ENCODE peak calls at places on chromosomes 4 and X, in four cellular contexts. A, M, K and S are unnamed samples.

GRCh38 chr4:41957634-41958033 is 22.4 kb downstream of the TMEM33 start:
- DNase-seq in A (peak), M (no peak), K (no peak), S (no peak)

GRCh38 chr4:48909697-48910096 is 3.1 kb upstream of the OCIAD2 start:
- DNase-seq in A (peak), M (peak), K (peak), S (no peak)

GRCh38 chr4:74840931-74841330 is 46.6 kb upstream of the BTC start:
- DNase-seq in A (no peak), M (no peak), K (no peak), S (no peak)

GRCh38 chr4:77075869-77076801 is at the start of gene CCNI:
- DNase-seq in A (peak), M (peak), K (peak), S (peak)

GRCh38 chr4:186782302-186782701 is 58.6 kb upstream of the FAT1 start:
- DNase-seq in A (no peak), M (no peak), K (no peak), S (no peak)

GRCh38 chr4:145218251-145218650 is 37.9 kb upstream of the OTUD4 start:
- DNase-seq in A (no peak), M (no peak), K (no peak), S (no peak)

GRCh38 chr4:184444953-184445309 is 29.4 kb downstream of the IRF2 start:
- DNase-seq in A (no peak), M (no peak), K (no peak), S (no peak)

GRCh38 chr4:53905281-53905934 is 159.0 kb downstream of the CHIC2 start:
- DNase-seq in A (no peak), M (no peak), K (no peak), S (no peak)

GRCh38 chr4:70678383-70678999 is 9.8 kb upstream of the UTP3 start:
- DNase-seq in A (no peak), M (no peak), K (no peak), S (no peak)

GRCh38 chr4:95627004-95627403 is 78.2 kb upstream of the UNC5C start:
- DNase-seq in A (no peak), M (no peak), K (no peak), S (no peak)

GRCh38 chr4:99403380-99404194 is 31.6 kb downstream of the ADH7 start:
- DNase-seq in A (no peak), M (no peak), K (no peak), S (no peak)

GRCh38 chrX:140087865-140088264 is 122.5 kb upstream of the CXorf66 start:
- DNase-seq in A (no peak), M (no peak), K (no peak), S (no peak)

GRCh38 chr4:183249854-183250253 is 70.2 kb downstream of the CLDN22 start:
- DNase-seq in A (peak), M (no peak), K (no peak), S (no peak)

GRCh38 chr4:92163348-92163747 is 140.4 kb upstream of the GRID2 start:
- DNase-seq in A (peak), M (no peak), K (no peak), S (no peak)

GRCh38 chrX:87434618-87435017 is 83.0 kb upstream of the KLHL4 start:
- DNase-seq in A (no peak), M (no peak), K (no peak), S (no peak)

GRCh38 chrX:137166591-137166990 is 132.8 kb upstream of the GPR101 start:
- DNase-seq in A (no peak), M (no peak), K (no peak), S (no peak)

GRCh38 chr4:188107931-188108843 is 1.2 kb downstream of the TRIML2 start:
- DNase-seq in A (no peak), M (no peak), K (no peak), S (no peak)

GRCh38 chrX:112571388-112571787 is 108.3 kb downstream of the LHFPL1 start:
- DNase-seq in A (no peak), M (no peak), K (no peak), S (no peak)

GRCh38 chr4:78545275-78546246 is 6.0 kb upstream of the ANXA3 start:
- DNase-seq in A (no peak), M (no peak), K (no peak), S (no peak)

GRCh38 chr4:126839066-126839465 is 793.7 kb upstream of the INTU start:
- DNase-seq in A (no peak), M (no peak), K (no peak), S (no peak)

GRCh38 chr4:107349266-107349665 is 313.2 kb upstream of the DKK2 start:
- DNase-seq in A (peak), M (no peak), K (no peak), S (no peak)

GRCh38 chrX:153608821-153609220 is 9.9 kb upstream of the CCNQ start:
- DNase-seq in A (no peak), M (no peak), K (no peak), S (no peak)

GRCh38 chr4:110527156-110527555 is 51.2 kb downstream of the ENPEP start:
- DNase-seq in A (no peak), M (no peak), K (no peak), S (no peak)

GRCh38 chr4:82515705-82516104 is 46.1 kb downstream of the TMEM150C start:
- DNase-seq in A (peak), M (no peak), K (no peak), S (peak)

GRCh38 chrX:13699183-13699826 is 10.4 kb downstream of the RAB9A start:
- DNase-seq in A (no peak), M (no peak), K (no peak), S (no peak)

GRCh38 chr4:117164338-117164737 is 79.0 kb upstream of the TRAM1L1 start:
- DNase-seq in A (peak), M (no peak), K (no peak), S (no peak)

GRCh38 chrX:132217203-132218073 is 1.8 kb downstream of the RAP2C start:
- DNase-seq in A (peak), M (no peak), K (peak), S (peak)

GRCh38 chr4:152206646-152207435 is 329.1 kb downstream of the FBXW7 start:
- DNase-seq in A (no peak), M (no peak), K (no peak), S (no peak)

GRCh38 chrX:24426340-24426913 is 38.7 kb upstream of the PDK3 start:
- DNase-seq in A (peak), M (no peak), K (no peak), S (peak)

GRCh38 chrX:118115948-118116307 is 682 bp downstream of the KLHL13 start:
- DNase-seq in A (no peak), M (no peak), K (no peak), S (no peak)

GRCh38 chrX:30918480-30918879 is 29.4 kb upstream of the TAB3 start:
- DNase-seq in A (no peak), M (no peak), K (no peak), S (no peak)

GRCh38 chr4:180333156-180333555 is 1910.0 kb upstream of the TENM3 start:
- DNase-seq in A (no peak), M (no peak), K (no peak), S (no peak)

GRCh38 chr4:173181769-173182374 is 13.3 kb downstream of the GALNT7 start:
- DNase-seq in A (no peak), M (no peak), K (no peak), S (no peak)

GRCh38 chrX:153445106-153445855 is 575 bp downstream of the TREX2 start:
- DNase-seq in A (no peak), M (no peak), K (no peak), S (no peak)

GRCh38 chrX:47221756-47222155 is 3.3 kb downstream of the CDK16 start:
- DNase-seq in A (no peak), M (no peak), K (no peak), S (peak)

GRCh38 chr4:158964114-158964727 is 138.7 kb upstream of the RAPGEF2 start:
- DNase-seq in A (no peak), M (no peak), K (no peak), S (no peak)